ENCODE peak calls at places on chromosomes 13 and 19, in seven cellular contexts. G is Right ventricle myocardium superior; O is adrenal gland; D is thyroid gland; U is islet precursor cell; J is lower leg skin; X is CD4-positive, alpha-beta T cell. F is an unnamed sample.

GRCh38 chr19:57192064-57192395 is 730 bp downstream of the ZNF264 start:
- DNase-seq in D (peak), J (no peak), G (no peak), U (no peak), X (no peak), O (no peak), F (no peak)

GRCh38 chr19:16319466-16319865 is 5.2 kb upstream of the KLF2 start:
- DNase-seq in X (no peak), D (no peak), G (no peak), O (peak), U (no peak), J (no peak), F (no peak)

GRCh38 chr13:79108914-79109643 is 297.0 kb downstream of the RBM26 start:
- DNase-seq in U (no peak), O (no peak), X (no peak), J (no peak), D (no peak), G (no peak), F (no peak)

GRCh38 chr13:30713133-30713532 is 22.2 kb upstream of the ALOX5AP start:
- DNase-seq in G (no peak), X (no peak), U (peak), O (peak), J (no peak), D (no peak), F (no peak)

GRCh38 chr19:49677232-49677881 is at the start of gene PRMT1:
- DNase-seq in O (no peak), J (no peak), X (peak), D (peak), U (peak), G (peak), F (no peak)

GRCh38 chr19:2270157-2270571 is 11.8 kb downstream of the PEAK3 start:
- DNase-seq in G (peak), X (no peak), U (no peak), D (peak), J (peak), O (peak), F (no peak)

GRCh38 chr13:27504126-27504525 is 53.8 kb upstream of the MTIF3 start:
- DNase-seq in U (no peak), G (peak), O (no peak), D (no peak), X (no peak), J (no peak), F (no peak)

GRCh38 chr13:107512551-107512950 is 702.8 kb downstream of the LIG4 start:
- DNase-seq in D (no peak), U (no peak), G (no peak), J (no peak), X (no peak), O (no peak), F (no peak)

GRCh38 chr19:51690359-51691121 is 2.6 kb upstream of the SPACA6 start:
- DNase-seq in D (peak), J (peak), G (peak), O (peak), U (peak), X (peak), F (peak)

GRCh38 chr19:49387936-49388372 is at the start of gene KASH5:
- DNase-seq in U (no peak), G (peak), O (peak), J (peak), D (peak), X (peak), F (peak)

GRCh38 chr13:110915874-110916670 is 1.2 kb upstream of the ANKRD10 start:
- DNase-seq in D (no peak), G (no peak), X (no peak), O (no peak), U (no peak), J (no peak), F (no peak)

GRCh38 chr19:1073956-1074511 is 7.1 kb downstream of the ARHGAP45 start:
- DNase-seq in U (no peak), D (no peak), G (no peak), O (no peak), J (no peak), X (peak), F (no peak)

F was measured in prostate gland.